ENCODE peak calls at places on chromosomes 5 and 9, in six cellular contexts. Y, X, G, P, J and D are unnamed samples.

GRCh38 chr9:137138058-137138697 is 776 bp upstream of the GRIN1 start:
- DNase-seq in Y (no peak), X (no peak), G (no peak), P (no peak), J (peak), D (no peak)

GRCh38 chr5:124162782-124163532 is 583.5 kb downstream of the ZNF608 start:
- DNase-seq in Y (peak), X (no peak), G (peak), P (no peak), J (peak), D (peak)

GRCh38 chr5:6435356-6435755 is 13.3 kb upstream of the UBE2QL1 start:
- DNase-seq in Y (peak), X (no peak), G (peak), P (no peak), J (peak), D (peak)

GRCh38 chr9:123348317-123348992 is 7.5 kb upstream of the CRB2 start:
- DNase-seq in Y (no peak), X (no peak), G (no peak), P (no peak), J (no peak), D (no peak)

GRCh38 chr5:140855772-140856674 is at the start of gene PCDHA10:
- DNase-seq in Y (no peak), X (no peak), G (peak), P (no peak), J (no peak), D (peak)

GRCh38 chr9:112784020-112784788 is 33.6 kb downstream of the SNX30 start:
- DNase-seq in Y (peak), X (no peak), G (peak), P (no peak), J (no peak), D (no peak)

GRCh38 chr9:79896390-79896789 is 324.6 kb downstream of the TLE4 start:
- DNase-seq in Y (no peak), X (no peak), G (no peak), P (no peak), J (no peak), D (no peak)

GRCh38 chr5:1800470-1801060 is 642 bp upstream of the NDUFS6 start:
- DNase-seq in Y (peak), X (no peak), G (no peak), P (no peak), J (no peak), D (peak)

GRCh38 chr9:2015581-2016410 is 649 bp downstream of the SMARCA2 start:
- DNase-seq in Y (peak), X (peak), G (peak), P (peak), J (peak), D (peak)

GRCh38 chr9:98559568-98559967 is 149.2 kb downstream of the GABBR2 start:
- DNase-seq in Y (no peak), X (no peak), G (no peak), P (no peak), J (no peak), D (no peak)

GRCh38 chr9:36559036-36559695 is 13.5 kb upstream of the MELK start:
- DNase-seq in Y (peak), X (no peak), G (no peak), P (no peak), J (no peak), D (no peak)

GRCh38 chr9:97985058-97985861 is 2.1 kb downstream of the ANP32B start:
- DNase-seq in Y (peak), X (no peak), G (peak), P (no peak), J (peak), D (peak)

GRCh38 chr9:108156270-108156998 is 666.9 kb upstream of the KLF4 start:
- DNase-seq in Y (peak), X (no peak), G (peak), P (no peak), J (no peak), D (peak)

GRCh38 chr9:108850293-108850897 is 5.4 kb downstream of the ACTL7B start:
- DNase-seq in Y (peak), X (no peak), G (peak), P (no peak), J (no peak), D (peak)

GRCh38 chr9:136773386-136774044 is 9.2 kb upstream of the LCN15 start:
- DNase-seq in Y (peak), X (no peak), G (no peak), P (peak), J (peak), D (peak)

GRCh38 chr9:111287127-111287526 is 42.9 kb downstream of the OR2K2 start:
- DNase-seq in Y (peak), X (no peak), G (peak), P (no peak), J (no peak), D (no peak)

GRCh38 chr5:81789033-81789432 is 38.1 kb upstream of the SSBP2 start:
- DNase-seq in Y (peak), X (no peak), G (peak), P (no peak), J (no peak), D (peak)

GRCh38 chr5:143843461-143843860 is 31.5 kb downstream of the HMHB1 start:
- DNase-seq in Y (no peak), X (no peak), G (no peak), P (no peak), J (no peak), D (no peak)

GRCh38 chr5:139164020-139164419 is 34.1 kb downstream of the SIL1 start:
- DNase-seq in Y (peak), X (no peak), G (peak), P (no peak), J (peak), D (no peak)

GRCh38 chr5:1817261-1818043 is 16.2 kb downstream of the NDUFS6 start:
- DNase-seq in Y (no peak), X (no peak), G (no peak), P (no peak), J (no peak), D (no peak)

GRCh38 chr9:103661663-103662062 is 432.4 kb upstream of the SMC2 start:
- DNase-seq in Y (no peak), X (no peak), G (peak), P (no peak), J (no peak), D (no peak)

GRCh38 chr5:154642499-154643245 is 112.5 kb upstream of the LARP1 start:
- DNase-seq in Y (peak), X (no peak), G (peak), P (no peak), J (no peak), D (peak)

GRCh38 chr5:143511736-143512135 is 108.2 kb upstream of the NR3C1 start:
- DNase-seq in Y (no peak), X (no peak), G (no peak), P (no peak), J (no peak), D (no peak)

GRCh38 chr5:175617447-175617846 is 40.4 kb upstream of the HRH2 start:
- DNase-seq in Y (no peak), X (no peak), G (no peak), P (no peak), J (peak), D (no peak)

GRCh38 chr9:131999692-132000551 is 79.7 kb downstream of the MED27 start:
- DNase-seq in Y (peak), X (no peak), G (peak), P (no peak), J (no peak), D (no peak)

GRCh38 chr9:137194388-137194787 is 5.9 kb downstream of the SSNA1 start:
- DNase-seq in Y (no peak), X (no peak), G (no peak), P (no peak), J (no peak), D (no peak)

GRCh38 chr5:39541920-39542319 is 117.1 kb upstream of the DAB2 start:
- DNase-seq in Y (no peak), X (no peak), G (no peak), P (no peak), J (no peak), D (no peak)

GRCh38 chr9:70654144-70654543 is 239.7 kb upstream of the KLF9 start:
- DNase-seq in Y (no peak), X (no peak), G (no peak), P (no peak), J (no peak), D (no peak)

GRCh38 chr5:137737349-137738256 is 1.7 kb upstream of the KLHL3 start:
- DNase-seq in Y (peak), X (no peak), G (peak), P (no peak), J (peak), D (no peak)

GRCh38 chr5:123865641-123866040 is 353.7 kb downstream of the CSNK1G3 start:
- DNase-seq in Y (no peak), X (no peak), G (no peak), P (no peak), J (no peak), D (no peak)

GRCh38 chr9:31542384-31543055 is 841.9 kb upstream of the ACO1 start:
- DNase-seq in Y (peak), X (no peak), G (peak), P (no peak), J (peak), D (peak)

GRCh38 chr9:76310991-76311390 is 83.2 kb downstream of the RFK start:
- DNase-seq in Y (no peak), X (no peak), G (no peak), P (no peak), J (no peak), D (no peak)

GRCh38 chr5:94240616-94241287 is 377.7 kb downstream of the KIAA0825 start:
- DNase-seq in Y (peak), X (no peak), G (peak), P (no peak), J (no peak), D (no peak)